ENCODE peak calls at places on chromosomes 1 and 21, in four cellular contexts. N is kidney, R is tibial nerve, G is H1. H is an unnamed sample.

GRCh38 chr1:78619446-78619802 is 824 bp upstream of the IFI44L start:
- DNase-seq in N (no peak), R (peak; percentile 12), G (no peak), H (no peak)

GRCh38 chr1:205042911-205043806 is at the start of gene CNTN2:
- DNase-seq in N (no peak), R (no peak), G (peak; percentile 75), H (no peak)

GRCh38 chr1:62783736-62784508 is at the start of gene ATG4C:
- DNase-seq in N (peak; percentile 97), R (peak; percentile 97), G (peak; percentile 89), H (peak; percentile 90)

GRCh38 chr1:156076609-156077429 is 5.4 kb downstream of the MEX3A start:
- DNase-seq in N (peak; percentile 84), R (no peak), G (peak; percentile 84), H (no peak)

GRCh38 chr21:21907271-21907670 is 909.1 kb downstream of the NCAM2 start:
- DNase-seq in N (no peak), R (no peak), G (no peak), H (no peak)

GRCh38 chr1:216705686-216706085 is 17.5 kb downstream of the ESRRG start:
- DNase-seq in N (no peak), R (no peak), G (no peak), H (no peak)

GRCh38 chr21:41358193-41359166 is 3.3 kb upstream of the MX2 start:
- DNase-seq in N (peak; percentile 39), R (no peak), G (no peak), H (no peak)

GRCh38 chr1:23524716-23525401 is 6.2 kb downstream of the E2F2 start:
- DNase-seq in N (no peak), R (no peak), G (no peak), H (no peak)

GRCh38 chr1:56509713-56510641 is 69.4 kb downstream of the PLPP3 start:
- DNase-seq in N (no peak), R (no peak), G (no peak), H (no peak)

GRCh38 chr1:97094257-97094972 is 372.8 kb downstream of the PTBP2 start:
- DNase-seq in N (no peak), R (no peak), G (no peak), H (no peak)

DNA sequence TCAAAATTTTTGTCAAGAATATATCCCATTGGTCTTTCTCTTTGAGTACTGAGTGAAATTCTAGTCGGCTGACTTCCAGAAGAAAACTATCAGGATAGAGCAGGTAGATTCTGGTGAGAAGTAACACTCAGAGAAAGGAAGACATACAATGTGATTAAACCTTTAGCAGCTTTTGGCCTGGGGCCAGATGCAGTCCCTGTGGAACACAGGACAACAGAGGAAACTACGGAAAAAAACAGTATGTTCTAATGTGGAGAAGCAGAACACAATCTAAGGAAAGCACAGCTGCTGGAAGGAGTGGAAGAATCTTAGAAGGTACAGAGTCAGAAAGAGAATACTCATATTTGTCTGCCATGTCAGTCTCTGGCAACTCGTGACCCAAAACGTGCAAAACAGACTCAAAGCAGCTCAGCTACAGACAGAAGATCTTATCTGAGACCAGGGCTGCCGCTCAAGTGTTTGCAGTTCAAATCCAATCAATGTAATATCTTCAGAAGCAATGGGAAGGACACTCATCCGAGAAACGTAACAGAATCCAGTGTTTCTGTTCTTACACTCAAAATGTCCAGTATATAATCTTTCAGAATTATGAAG is 283.8 kb downstream of the MRPL39 start:
- DNase-seq in N (no peak), R (no peak), G (no peak), H (no peak)
- H3K4me1 ChIP-seq in N (no peaks in the 10 kb centered on the region), R (no peaks in the 10 kb centered on the region), G (no peaks in the 10 kb centered on the region), H (no peaks in the 10 kb centered on the region)

GRCh38 chr1:16996845-16997244 is 14.9 kb downstream of the ATP13A2 start:
- DNase-seq in N (no peak), R (no peak), G (no peak), H (no peak)
- H3K36me3 ChIP-seq in N (peaks cover 2% of the 10 kb centered on the region), R (peaks cover 5% of the 10 kb centered on the region), G (peaks cover 13% of the 10 kb centered on the region), H (peaks cover 44% of the 10 kb centered on the region)

GRCh38 chr1:17598251-17598650 is 58.8 kb downstream of the ARHGEF10L start:
- DNase-seq in N (no peak), R (no peak), G (no peak), H (no peak)
- H3K4me1 ChIP-seq in N (peaks cover 42% of the 10 kb centered on the region), R (no peaks in the 10 kb centered on the region), G (no peaks in the 10 kb centered on the region), H (no peaks in the 10 kb centered on the region)

GRCh38 chr1:35894183-35894582 is 11.2 kb downstream of the AGO1 start:
- DNase-seq in N (no peak), R (peak; percentile 23), G (no peak), H (no peak)

GRCh38 chr1:35901235-35901634 is 18.2 kb downstream of the AGO1 start:
- DNase-seq in N (no peak), R (no peak), G (no peak), H (no peak)

GRCh38 chr1:35902671-35903070 is 19.7 kb downstream of the AGO1 start:
- DNase-seq in N (no peak), R (no peak), G (no peak), H (no peak)

DNA sequence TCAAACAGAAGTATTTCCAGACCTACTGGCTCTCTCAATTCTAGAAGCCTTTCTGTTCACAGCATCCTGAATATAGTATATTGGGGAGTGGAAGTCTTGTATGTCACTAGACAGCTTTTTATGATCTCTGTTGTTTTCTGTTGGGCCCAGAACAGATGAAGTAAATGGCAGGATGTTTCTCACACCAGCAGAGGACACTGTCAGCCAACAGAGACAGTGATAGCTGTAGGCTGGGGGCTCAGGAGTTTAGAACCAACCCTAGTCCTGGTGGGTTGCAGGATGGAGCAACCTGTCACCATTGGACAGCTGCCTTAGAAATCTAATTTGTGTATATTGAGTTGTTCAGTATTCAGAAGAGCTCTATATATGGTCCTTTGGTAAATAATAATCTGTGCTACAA is 16.9 kb downstream of the AGO1 start:
- DNase-seq in N (no peak), R (no peak), G (no peak), H (no peak)
- H3K36me3 ChIP-seq in N (peaks cover 16% of the 10 kb centered on the region), R (no peaks in the 10 kb centered on the region), G (peaks cover 32% of the 10 kb centered on the region), H (peaks cover 48% of the 10 kb centered on the region)

GRCh38 chr1:167237000-167237399 is 16.3 kb downstream of the POU2F1 start:
- DNase-seq in N (no peak), R (no peak), G (no peak), H (no peak)

GRCh38 chr1:167233373-167233772 is 12.7 kb downstream of the POU2F1 start:
- DNase-seq in N (no peak), R (no peak), G (no peak), H (no peak)

GRCh38 chr1:167230437-167230836 is 9.8 kb downstream of the POU2F1 start:
- DNase-seq in N (no peak), R (no peak), G (no peak), H (no peak)

GRCh38 chr1:167229719-167230385 is 9.2 kb downstream of the POU2F1 start:
- DNase-seq in N (no peak), R (no peak), G (no peak), H (no peak)

GRCh38 chr1:167232801-167233200 is 12.1 kb downstream of the POU2F1 start:
- DNase-seq in N (no peak), R (no peak), G (no peak), H (no peak)
- H3K4me1 ChIP-seq in N (peaks cover 5% of the 10 kb centered on the region), R (peaks cover 4% of the 10 kb centered on the region), G (peaks cover 12% of the 10 kb centered on the region), H (peaks cover 13% of the 10 kb centered on the region)

GRCh38 chr21:46345861-46346260 is 21.9 kb downstream of the PCNT start:
- DNase-seq in N (peak; percentile 42), R (no peak), G (no peak), H (no peak)
- H3K36me3 ChIP-seq in N (peaks cover 21% of the 10 kb centered on the region), R (peaks cover 2% of the 10 kb centered on the region), G (peaks cover 24% of the 10 kb centered on the region), H (peaks cover 50% of the 10 kb centered on the region)

GRCh38 chr1:16139473-16139962 is 16.4 kb downstream of the EPHA2 start:
- DNase-seq in N (no peak), R (no peak), G (no peak), H (no peak)
- H3K4me1 ChIP-seq in N (peaks cover 16% of the 10 kb centered on the region), R (peaks cover 20% of the 10 kb centered on the region), G (peaks cover 25% of the 10 kb centered on the region), H (no peaks in the 10 kb centered on the region)

H was measured in effector memory CD4-positive, alpha-beta T cell.